ENCODE peak calls at places on chromosome 1, in five cellular contexts. M is mucosa of descending colon; Q is ovary; H is tibial artery; F is CD8-positive, alpha-beta T cell. Y is an unnamed sample.

GRCh38 chr1:9573723-9574122 is 15.0 kb upstream of the TMEM201 start:
- DNase-seq in M (no peak), Q (no peak), H (no peak), F (no peak), Y (peak; percentile 53)

GRCh38 chr1:157994081-157994581 is 686 bp downstream of the KIRREL1 start:
- DNase-seq in M (no peak), Q (peak; percentile 68), H (no peak), F (no peak), Y (no peak)

GRCh38 chr1:58162952-58163550 is 383.5 kb downstream of the OMA1 start:
- DNase-seq in M (peak; percentile 70), Q (peak; percentile 21), H (no peak), F (no peak), Y (peak; percentile 74)

GRCh38 chr1:7632681-7633080 is 138.4 kb upstream of the VAMP3 start:
- DNase-seq in M (no peak), Q (no peak), H (no peak), F (no peak), Y (no peak)

GRCh38 chr1:93000291-93000690 is 39.0 kb upstream of the DIPK1A start:
- DNase-seq in M (no peak), Q (no peak), H (no peak), F (no peak), Y (no peak)

GRCh38 chr1:207818971-207819451 is 67.2 kb downstream of the CD46 start:
- DNase-seq in M (no peak), Q (peak; percentile 29), H (peak; percentile 84), F (no peak), Y (peak; percentile 74)

GRCh38 chr1:187091666-187092065 is 262.9 kb downstream of the PLA2G4A start:
- DNase-seq in M (no peak), Q (no peak), H (no peak), F (no peak), Y (no peak)

GRCh38 chr1:155911156-155912055 is at the start of gene RIT1:
- DNase-seq in M (peak; percentile 93), Q (peak; percentile 87), H (peak; percentile 94), F (peak; percentile 80), Y (peak; percentile 78)

GRCh38 chr1:28172690-28173150 is 3.8 kb downstream of the PTAFR start:
- DNase-seq in M (peak; percentile 53), Q (no peak), H (no peak), F (peak; percentile 11), Y (peak; percentile 69)

GRCh38 chr1:18750600-18750999 is 108.9 kb downstream of the TAS1R2 start:
- DNase-seq in M (no peak), Q (no peak), H (peak; percentile 19), F (no peak), Y (no peak)

GRCh38 chr1:190250368-190250767 is 227.3 kb downstream of the BRINP3 start:
- DNase-seq in M (no peak), Q (no peak), H (no peak), F (no peak), Y (peak; percentile 14)

GRCh38 chr1:20115479-20115878 is 3.9 kb downstream of the PLA2G2D start:
- DNase-seq in M (no peak), Q (no peak), H (no peak), F (no peak), Y (no peak)

GRCh38 chr1:3034162-3034561 is 12.9 kb downstream of the ACTRT2 start:
- DNase-seq in M (no peak), Q (no peak), H (peak; percentile 44), F (no peak), Y (no peak)

GRCh38 chr1:27356628-27357280 is 10.0 kb downstream of the MAP3K6 start:
- DNase-seq in M (peak; percentile 91), Q (no peak), H (no peak), F (peak; percentile 38), Y (no peak)

GRCh38 chr1:221102206-221102605 is 223.0 kb downstream of the HLX start:
- DNase-seq in M (no peak), Q (no peak), H (no peak), F (no peak), Y (no peak)

GRCh38 chr1:53766194-53766748 is 27.3 kb upstream of the GLIS1 start:
- DNase-seq in M (no peak), Q (no peak), H (no peak), F (no peak), Y (no peak)

GRCh38 chr1:1374861-1375662 is at the start of gene AURKAIP1:
- DNase-seq in M (peak; percentile 98), Q (peak; percentile 97), H (peak; percentile 99), F (peak; percentile 95), Y (peak; percentile 100)
- TF ChIP-seq CTCF in M (peak; percentile 43), Q (no peak), H (no peak), F (no peak), Y (no peak)

DNA sequence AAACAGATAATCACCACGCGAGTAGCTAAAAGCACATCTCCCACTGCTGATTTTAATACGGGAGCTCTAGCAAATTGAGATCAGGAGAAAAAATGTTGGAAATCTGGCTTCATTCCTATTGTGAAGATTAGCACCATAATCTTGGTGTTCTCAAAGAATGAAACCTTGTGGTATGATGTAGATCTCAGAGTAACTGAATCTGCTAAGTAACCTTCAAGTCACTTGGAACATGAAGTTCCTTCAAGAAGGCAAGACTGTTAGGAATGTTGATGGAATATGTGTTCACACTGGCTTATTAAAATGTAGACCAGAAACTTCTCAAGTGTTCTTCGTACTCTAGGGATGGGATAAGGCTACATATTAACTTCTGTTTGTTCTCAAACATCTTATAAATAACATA is 117.4 kb upstream of the CHRM3 start:
- DNase-seq in M (no peak), Q (no peak), H (no peak), F (no peak), Y (no peak)
- H3K4me3 ChIP-seq in M (no peak overlapping the region), Q (no peak overlapping the region), H (no peak overlapping the region), F (no peak overlapping the region), Y (no peak overlapping the region)

DNA sequence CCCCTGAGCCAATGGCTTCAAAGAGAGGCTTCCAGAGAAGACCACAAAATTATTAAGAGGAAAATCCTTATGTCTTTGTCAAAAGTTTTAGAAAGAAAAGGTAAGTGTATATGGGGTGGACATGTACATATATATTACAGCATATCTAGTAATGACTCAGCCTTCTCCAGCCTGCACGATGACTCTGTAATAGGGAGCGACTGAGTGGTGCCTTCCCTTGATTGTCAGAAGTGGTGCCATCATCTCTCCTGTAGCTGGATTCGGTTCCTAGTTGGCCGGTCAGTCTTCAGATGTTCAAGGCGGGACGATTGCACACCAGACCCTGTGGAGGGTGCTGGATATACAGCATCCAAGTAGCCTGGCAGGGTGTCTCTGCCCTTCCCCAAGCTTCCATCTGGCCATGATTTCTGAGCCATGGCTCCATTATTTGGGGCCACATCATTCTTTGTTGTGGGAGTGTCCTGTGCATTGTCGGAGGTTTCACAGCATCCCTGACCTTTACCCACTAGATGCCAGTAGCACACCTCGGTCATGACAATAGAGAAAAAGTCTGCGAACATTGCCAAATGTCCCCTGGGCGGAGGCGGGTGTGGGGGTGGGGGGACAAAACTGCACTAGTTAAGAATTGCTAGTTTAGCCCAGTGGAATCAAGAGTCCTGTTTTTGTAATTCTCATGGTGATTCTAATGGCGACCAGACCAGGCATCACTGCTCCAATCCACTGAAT is 206.2 kb upstream of the KAZN start:
- DNase-seq in M (no peak), Q (no peak), H (no peak), F (no peak), Y (no peak)
- TF ChIP-seq CTCF in M (no peak), Q (no peak), H (no peak), F (no peak), Y (no peak)

DNA sequence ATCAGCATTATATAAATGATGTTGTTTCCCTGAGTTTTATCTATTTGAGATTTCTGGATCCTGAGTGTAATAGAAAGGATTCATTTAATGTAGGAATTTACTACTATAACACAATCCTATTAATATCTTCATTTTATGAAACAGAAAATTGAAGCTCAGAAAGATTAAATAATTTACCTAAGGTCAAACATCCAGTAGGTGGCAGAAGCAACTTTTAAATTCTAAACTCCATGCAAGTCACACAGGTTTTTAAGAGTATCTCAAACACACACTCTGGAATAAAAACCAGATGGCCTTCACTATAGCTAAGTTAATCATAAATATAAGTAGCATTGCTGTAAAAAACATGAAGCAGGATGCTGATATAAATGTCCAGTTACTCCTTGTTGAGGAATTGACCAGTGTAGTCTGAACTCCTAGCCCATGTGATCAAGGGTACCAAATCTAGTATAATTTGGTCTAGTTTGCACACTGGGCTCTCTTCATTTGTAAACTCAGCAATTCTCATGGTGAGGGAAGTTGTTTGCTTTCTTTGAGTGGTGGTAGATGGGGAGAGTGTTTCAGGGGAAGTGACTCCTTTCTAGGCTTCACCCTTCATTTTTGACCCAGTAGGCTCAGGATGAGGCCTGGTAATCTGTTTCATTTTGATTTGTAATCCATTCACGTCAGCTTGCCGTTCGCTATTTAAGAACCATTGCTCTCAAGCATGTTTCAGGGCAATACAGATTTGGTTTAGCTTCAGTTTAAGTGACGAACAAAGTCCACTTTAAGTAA is 9.3 kb upstream of the FMO3 start:
- DNase-seq in M (peak; percentile 19), Q (no peak), H (no peak), F (no peak), Y (peak; percentile 83)
- H3K4me3 ChIP-seq in M (no peak overlapping the region), Q (no peak overlapping the region), H (no peak overlapping the region), F (no peak overlapping the region), Y (no peak overlapping the region)

GRCh38 chr1:173470608-173471007 is 6.5 kb upstream of the PRDX6 start:
- DNase-seq in M (no peak), Q (no peak), H (no peak), F (no peak), Y (no peak)

GRCh38 chr1:173469656-173470055 is 7.5 kb upstream of the PRDX6 start:
- DNase-seq in M (peak; percentile 36), Q (no peak), H (no peak), F (no peak), Y (no peak)

DNA sequence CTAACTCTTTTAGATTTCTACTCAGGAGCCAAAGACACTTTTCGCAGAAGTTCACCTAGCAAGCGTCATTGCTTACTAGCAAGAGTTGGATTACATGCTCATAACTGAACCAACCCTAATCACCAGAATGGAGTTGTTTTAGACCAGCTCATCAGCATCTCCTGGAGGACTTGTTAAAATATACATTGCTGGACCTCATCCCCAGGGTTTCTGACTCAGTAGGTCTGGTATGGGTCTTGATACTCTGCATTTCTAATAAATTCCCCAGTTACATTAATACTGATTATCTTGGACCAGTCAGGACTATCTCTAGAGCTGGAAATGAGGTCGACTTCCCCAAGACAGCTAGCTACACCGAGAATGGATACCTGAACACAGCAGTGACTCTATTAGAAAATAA is 9.7 kb upstream of the PRDX6 start:
- DNase-seq in M (no peak), Q (no peak), H (no peak), F (no peak), Y (no peak)
- TF ChIP-seq CTCF in M (no peak), Q (no peak), H (no peak), F (no peak), Y (no peak)

GRCh38 chr1:167491586-167492408 is 26.5 kb downstream of the CD247 start:
- DNase-seq in M (no peak), Q (no peak), H (no peak), F (no peak), Y (no peak)
- H3K4me3 ChIP-seq in M (no peak overlapping the region), Q (no peak overlapping the region), H (no peak overlapping the region), F (no peak overlapping the region), Y (no peak overlapping the region)

Y was measured in fibroblast of pulmonary artery.